ENCODE peak calls at places on chromosomes 7 and 10, in nine cellular contexts. H is GM23338, S is MM.1S, Z is OCI-LY7, Y is hepatocyte, O is GM23248, F is HCT116, X is PC-3, B is SK-N-SH. T is an unnamed sample.
A peak's percentile ranks its signal among the peaks of the same experiment; 100 is the strongest.

GRCh38 chr7:104976966-104977636 is 36.9 kb upstream of the KMT2E start:
- DNase-seq in X (no peak), O (no peak), F (no peak), Z (no peak), Y (no peak), H (no peak), S (no peak), B (no peak), T (no peak)

GRCh38 chr10:35545878-35546631 is 59.1 kb upstream of the GJD4 start:
- DNase-seq in Y (no peak), X (peak; percentile 81), H (no peak), S (no peak), F (no peak), O (peak; percentile 52), Z (no peak), B (no peak), T (no peak)

GRCh38 chr10:19920075-19920726 is 104.0 kb downstream of the PLXDC2 start:
- DNase-seq in Z (no peak), X (no peak), H (no peak), O (no peak), S (no peak), Y (no peak), B (no peak), F (no peak), T (no peak)

GRCh38 chr10:75111906-75112703 is 649 bp downstream of the SAMD8 start:
- DNase-seq in B (peak; percentile 77), Z (peak; percentile 59), H (peak; percentile 76), S (peak; percentile 26), Y (peak; percentile 69), F (peak; percentile 1), X (peak; percentile 80), O (peak; percentile 77), T (peak; percentile 80)

GRCh38 chr10:63256047-63256773 is 123.1 kb downstream of the NRBF2 start:
- DNase-seq in Y (no peak), Z (peak; percentile 60), B (peak; percentile 18), S (no peak), O (peak; percentile 42), H (no peak), X (no peak), F (no peak), T (no peak)

GRCh38 chr10:133010095-133010837 is 67.9 kb upstream of the CFAP46 start:
- DNase-seq in Y (no peak), S (no peak), X (no peak), F (no peak), H (no peak), B (no peak), O (no peak), Z (no peak), T (no peak)

GRCh38 chr7:35735396-35735795 is 40.5 kb upstream of the HERPUD2 start:
- DNase-seq in Z (no peak), X (no peak), H (no peak), B (no peak), S (no peak), Y (no peak), O (no peak), F (no peak), T (no peak)

GRCh38 chr10:75640803-75641202 is 209.4 kb downstream of the LRMDA start:
- DNase-seq in H (no peak), Y (no peak), Z (no peak), F (no peak), X (no peak), O (no peak), B (no peak), S (no peak), T (no peak)

GRCh38 chr10:30662809-30663208 is 33.3 kb upstream of the LYZL2 start:
- DNase-seq in B (no peak), X (no peak), Y (no peak), F (no peak), Z (no peak), S (no peak), H (no peak), O (no peak), T (no peak)

DNA sequence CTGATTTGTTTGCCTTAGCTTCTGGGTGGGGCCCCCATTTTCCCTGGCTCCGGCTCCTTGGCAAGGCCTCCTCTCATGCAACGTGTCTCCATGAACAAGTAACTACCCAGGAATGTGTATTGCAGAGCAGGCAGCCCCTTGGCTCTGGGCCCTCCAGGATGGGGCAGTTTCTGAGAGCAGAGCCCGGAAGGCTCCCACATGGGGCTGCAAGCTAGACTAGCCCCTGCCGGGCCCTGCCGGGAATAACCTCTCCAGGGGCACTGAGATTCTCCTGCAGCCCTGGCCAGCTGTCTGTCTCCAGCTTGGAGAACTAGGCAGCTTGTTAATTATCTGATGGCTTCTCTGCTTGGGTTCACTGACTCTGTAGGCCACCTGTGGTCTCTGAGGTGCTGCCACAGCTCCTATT is 184.0 kb upstream of the INHBA start:
- DNase-seq in O (peak; percentile 98), S (no peak), B (no peak), X (peak; percentile 52), F (no peak), H (peak; percentile 12), Z (no peak), Y (peak; percentile 34), T (no peak)
- TF ChIP-seq EZH2phosphoT487 in O (no peak), S (no peak), B (no peak), X (no peak), F (no peak), H (no peak), Z (no peak), Y (no peak), T (no peak)

GRCh38 chr7:134317434-134317833 is 704 bp upstream of the SLC35B4 start:
- DNase-seq in F (no peak), S (no peak), H (no peak), Y (no peak), X (peak; percentile 21), O (no peak), Z (no peak), B (peak; percentile 16), T (no peak)
- H3K27ac ChIP-seq in F (no peak overlapping the region), S (no peak overlapping the region), H (no peak overlapping the region), Y (peak overlapping the region; percentile 3), X (no peak overlapping the region), O (peak overlapping the region; percentile 11), Z (no peak overlapping the region), B (peak overlapping the region; percentile 31), T (no peak overlapping the region)

GRCh38 chr7:42240416-42240815 is 3.4 kb upstream of the GLI3 start:
- DNase-seq in S (no peak), F (no peak), Y (no peak), B (no peak), O (no peak), X (no peak), H (no peak), Z (no peak), T (no peak)

GRCh38 chr7:42248579-42248978 is 11.6 kb upstream of the GLI3 start:
- DNase-seq in B (no peak), S (no peak), Z (no peak), Y (no peak), H (no peak), F (no peak), O (no peak), X (no peak), T (no peak)

GRCh38 chr7:42247301-42247700 is 10.3 kb upstream of the GLI3 start:
- DNase-seq in H (no peak), Z (no peak), O (peak; percentile 78), B (no peak), X (no peak), F (no peak), S (no peak), Y (no peak), T (no peak)

GRCh38 chr7:42242381-42242780 is 5.4 kb upstream of the GLI3 start:
- DNase-seq in Z (no peak), O (no peak), X (no peak), Y (no peak), H (no peak), S (no peak), B (no peak), F (no peak), T (no peak)

DNA sequence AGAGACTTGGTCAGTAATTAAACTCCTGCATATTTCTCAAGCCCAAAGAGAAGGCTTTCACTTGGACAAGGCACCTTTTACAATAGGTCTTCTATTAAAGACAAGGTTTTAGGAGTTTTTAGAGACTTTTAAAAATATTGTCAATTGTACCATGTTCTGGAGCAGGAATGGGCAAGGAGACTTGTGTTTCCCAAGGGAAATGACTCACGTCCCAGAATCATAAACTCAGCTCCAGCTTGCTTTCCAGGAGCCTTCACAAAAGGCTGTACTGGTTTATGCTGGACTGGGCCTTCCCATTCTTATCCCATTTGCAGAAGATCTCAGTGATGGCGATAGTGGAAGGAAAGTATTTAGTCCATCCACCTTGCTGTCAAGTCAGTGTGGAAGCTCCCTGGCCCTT is 7.8 kb upstream of the GLI3 start:
- DNase-seq in X (peak; percentile 54), S (no peak), O (peak; percentile 90), Z (no peak), F (no peak), Y (no peak), B (no peak), H (no peak), T (no peak)
- H3K4me2 ChIP-seq in X (peak overlapping the region; percentile 21), S (no peak overlapping the region), O (no peak overlapping the region), Z (no peak overlapping the region), F (no peak overlapping the region), Y (no peak overlapping the region), B (no peak overlapping the region), H (no peak overlapping the region), T (no peak overlapping the region)

GRCh38 chr7:140005754-140006503 is 56.8 kb downstream of the PARP12 start:
- DNase-seq in Z (no peak), H (peak; percentile 89), O (peak; percentile 45), Y (peak; percentile 66), S (no peak), F (peak; percentile 48), B (no peak), X (peak; percentile 23), T (peak; percentile 68)
- TF ChIP-seq EZH2phosphoT487 in Z (no peak), H (no peak), O (no peak), Y (no peak), S (no peak), F (no peak), B (no peak), X (no peak), T (no peak)

DNA sequence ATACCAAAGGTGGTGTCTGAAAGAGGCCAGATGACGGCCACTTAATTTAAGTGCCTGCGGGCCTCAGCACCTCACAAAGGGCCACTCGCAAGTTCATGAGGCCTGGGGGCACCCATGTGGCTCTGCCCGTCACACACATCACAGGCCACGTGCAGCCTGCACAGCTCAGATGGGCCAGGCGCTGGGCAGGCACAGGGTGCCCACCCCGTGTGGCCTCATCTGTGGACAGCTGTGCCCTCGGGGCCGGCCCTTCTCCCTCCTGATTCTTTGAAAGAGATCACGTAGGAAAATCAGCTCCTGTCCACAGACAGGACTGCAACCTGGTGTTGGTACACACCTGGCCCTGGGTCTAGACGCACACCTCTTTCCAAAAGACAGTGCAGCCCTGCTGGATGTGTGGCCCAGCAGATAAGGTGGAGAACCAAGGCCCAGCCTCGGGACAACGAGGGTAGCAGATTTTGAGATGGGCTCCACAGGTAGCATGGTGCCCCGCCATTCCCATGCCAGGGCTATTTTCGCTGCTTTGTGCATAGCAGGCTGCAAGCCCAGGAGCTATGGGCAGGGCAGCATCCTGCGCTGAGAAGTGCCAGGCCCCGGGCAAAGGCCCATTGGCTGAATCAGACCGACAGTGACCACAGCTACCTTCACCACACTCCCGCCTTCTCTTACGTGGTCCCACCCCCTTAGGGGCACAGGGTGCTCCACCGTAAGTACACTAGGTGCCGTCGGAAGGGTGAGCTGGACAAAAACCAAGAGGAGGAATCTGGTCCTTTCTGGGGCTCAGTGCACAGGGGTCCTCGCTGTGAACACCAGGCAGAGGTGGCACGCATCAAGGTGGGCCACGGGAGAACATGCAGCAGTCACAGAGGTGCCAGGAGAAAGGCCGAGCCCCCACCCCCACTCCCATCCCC is 124.5 kb downstream of the EBF3 start:
- DNase-seq in B (no peak), X (no peak), O (no peak), S (no peak), Y (no peak), Z (no peak), F (no peak), H (no peak), T (no peak)
- H3K27ac ChIP-seq in B (no peak overlapping the region), X (no peak overlapping the region), O (no peak overlapping the region), S (no peak overlapping the region), Y (no peak overlapping the region), Z (no peak overlapping the region), F (no peak overlapping the region), H (no peak overlapping the region), T (no peak overlapping the region)

T was measured in neural progenitor cell.